ENCODE peak calls at places on chromosomes 4 and X, in four cellular contexts. E is ovary, N is heart left ventricle, J is adrenal gland. V is an unnamed sample.

GRCh38 chr4:70722199-70722791 is 531 bp downstream of the RUFY3 start:
- DNase-seq in E (peak; percentile 21), N (no peak), J (no peak), V (no peak)

GRCh38 chrX:54230440-54231148 is 47.5 kb upstream of the FAM120C start:
- DNase-seq in E (no peak), N (no peak), J (no peak), V (no peak)

GRCh38 chr4:19844436-19844835 is 407.3 kb upstream of the SLIT2 start:
- DNase-seq in E (no peak), N (peak; percentile 25), J (no peak), V (no peak)

GRCh38 chrX:154354516-154354915 is 19.9 kb downstream of the FLNA start:
- DNase-seq in E (no peak), N (no peak), J (no peak), V (no peak)

GRCh38 chrX:2507904-2508630 is 7.3 kb upstream of the DHRSX start:
- DNase-seq in E (no peak), N (no peak), J (no peak), V (peak; percentile 30)

GRCh38 chr4:53929955-53930798 is 134.2 kb downstream of the CHIC2 start:
- DNase-seq in E (peak; percentile 76), N (peak; percentile 74), J (peak; percentile 79), V (peak; percentile 56)

GRCh38 chr4:120682981-120683380 is 239.5 kb downstream of the PRDM5 start:
- DNase-seq in E (no peak), N (no peak), J (no peak), V (no peak)

GRCh38 chr4:68895561-68896198 is 55.9 kb downstream of the UGT2A3 start:
- DNase-seq in E (no peak), N (no peak), J (no peak), V (no peak)

GRCh38 chr4:152831416-152831815 is 51.7 kb downstream of the ARFIP1 start:
- DNase-seq in E (no peak), N (no peak), J (no peak), V (no peak)

GRCh38 chr4:55727746-55728145 is 91.6 kb upstream of the NMU start:
- DNase-seq in E (no peak), N (no peak), J (no peak), V (no peak)

GRCh38 chr4:46442963-46443362 is 53.0 kb upstream of the GABRA2 start:
- DNase-seq in E (no peak), N (no peak), J (no peak), V (no peak)

GRCh38 chr4:143514432-143514831 is 930 bp downstream of the SMARCA5 start:
- DNase-seq in E (peak; percentile 39), N (peak; percentile 58), J (peak; percentile 58), V (peak; percentile 43)

GRCh38 chr4:185209031-185209851 is at the start of gene SNX25:
- DNase-seq in E (peak; percentile 76), N (peak; percentile 89), J (peak; percentile 82), V (peak; percentile 94)

GRCh38 chrX:103356897-103357296 is 591 bp downstream of the TCEAL9 start:
- DNase-seq in E (peak; percentile 37), N (peak; percentile 22), J (peak; percentile 27), V (peak; percentile 32)

GRCh38 chr4:128387600-128388351 is 100.2 kb upstream of the PGRMC2 start:
- DNase-seq in E (no peak), N (no peak), J (no peak), V (no peak)

GRCh38 chr4:104942990-104943758 is 203.5 kb upstream of the TET2 start:
- DNase-seq in E (no peak), N (no peak), J (no peak), V (no peak)

GRCh38 chr4:76655566-76656479 is 220.8 kb downstream of the SHROOM3 start:
- DNase-seq in E (no peak), N (no peak), J (no peak), V (no peak)

GRCh38 chrX:13684361-13684760 is 4.6 kb upstream of the RAB9A start:
- DNase-seq in E (no peak), N (no peak), J (no peak), V (no peak)

GRCh38 chr4:127188847-127189246 is 443.9 kb upstream of the INTU start:
- DNase-seq in E (no peak), N (no peak), J (no peak), V (no peak)

GRCh38 chr4:133151681-133152329 is 2.7 kb downstream of the PCDH10 start:
- DNase-seq in E (no peak), N (peak; percentile 4), J (no peak), V (no peak)

GRCh38 chr4:159069922-159070321 is 33.0 kb upstream of the RAPGEF2 start:
- DNase-seq in E (no peak), N (no peak), J (no peak), V (no peak)

GRCh38 chr4:186957952-186958555 is 234.4 kb upstream of the FAT1 start:
- DNase-seq in E (no peak), N (no peak), J (no peak), V (no peak)

GRCh38 chr4:15885422-15885821 is 53.1 kb downstream of the FGFBP1 start:
- DNase-seq in E (no peak), N (no peak), J (no peak), V (no peak)

GRCh38 chr4:122293374-122294365 is 85.1 kb upstream of the ADAD1 start:
- DNase-seq in E (no peak), N (no peak), J (no peak), V (no peak)

GRCh38 chr4:107600993-107601392 is 119.0 kb downstream of the PAPSS1 start:
- DNase-seq in E (no peak), N (no peak), J (no peak), V (no peak)

GRCh38 chr4:41120297-41121217 is 93.8 kb downstream of the APBB2 start:
- DNase-seq in E (peak; percentile 92), N (peak; percentile 39), J (peak; percentile 71), V (peak; percentile 88)

GRCh38 chrX:110316351-110317078 is 1.4 kb downstream of the AMMECR1 start:
- DNase-seq in E (no peak), N (no peak), J (no peak), V (no peak)

GRCh38 chr4:87239821-87240220 is 19.4 kb upstream of the KLHL8 start:
- DNase-seq in E (no peak), N (no peak), J (no peak), V (no peak)

GRCh38 chrX:40104649-40105015 is 6.9 kb upstream of the BCOR start:
- DNase-seq in E (peak; percentile 44), N (peak; percentile 43), J (peak; percentile 78), V (peak; percentile 84)

GRCh38 chr4:2330119-2331042 is 68.5 kb upstream of the MXD4 start:
- DNase-seq in E (no peak), N (no peak), J (peak; percentile 60), V (no peak)

GRCh38 chrX:49072712-49073095 is 1.1 kb downstream of the PRAF2 start:
- DNase-seq in E (no peak), N (no peak), J (no peak), V (no peak)

GRCh38 chrX:49070988-49071387 is 2.8 kb downstream of the PRAF2 start:
- DNase-seq in E (no peak), N (no peak), J (no peak), V (no peak)

GRCh38 chrX:49075347-49075746 is 1.5 kb upstream of the PRAF2 start:
- DNase-seq in E (no peak), N (no peak), J (no peak), V (no peak)

GRCh38 chrX:49071877-49072711 is 1.7 kb downstream of the PRAF2 start:
- DNase-seq in E (peak; percentile 79), N (peak; percentile 74), J (peak; percentile 84), V (no peak)

DNA sequence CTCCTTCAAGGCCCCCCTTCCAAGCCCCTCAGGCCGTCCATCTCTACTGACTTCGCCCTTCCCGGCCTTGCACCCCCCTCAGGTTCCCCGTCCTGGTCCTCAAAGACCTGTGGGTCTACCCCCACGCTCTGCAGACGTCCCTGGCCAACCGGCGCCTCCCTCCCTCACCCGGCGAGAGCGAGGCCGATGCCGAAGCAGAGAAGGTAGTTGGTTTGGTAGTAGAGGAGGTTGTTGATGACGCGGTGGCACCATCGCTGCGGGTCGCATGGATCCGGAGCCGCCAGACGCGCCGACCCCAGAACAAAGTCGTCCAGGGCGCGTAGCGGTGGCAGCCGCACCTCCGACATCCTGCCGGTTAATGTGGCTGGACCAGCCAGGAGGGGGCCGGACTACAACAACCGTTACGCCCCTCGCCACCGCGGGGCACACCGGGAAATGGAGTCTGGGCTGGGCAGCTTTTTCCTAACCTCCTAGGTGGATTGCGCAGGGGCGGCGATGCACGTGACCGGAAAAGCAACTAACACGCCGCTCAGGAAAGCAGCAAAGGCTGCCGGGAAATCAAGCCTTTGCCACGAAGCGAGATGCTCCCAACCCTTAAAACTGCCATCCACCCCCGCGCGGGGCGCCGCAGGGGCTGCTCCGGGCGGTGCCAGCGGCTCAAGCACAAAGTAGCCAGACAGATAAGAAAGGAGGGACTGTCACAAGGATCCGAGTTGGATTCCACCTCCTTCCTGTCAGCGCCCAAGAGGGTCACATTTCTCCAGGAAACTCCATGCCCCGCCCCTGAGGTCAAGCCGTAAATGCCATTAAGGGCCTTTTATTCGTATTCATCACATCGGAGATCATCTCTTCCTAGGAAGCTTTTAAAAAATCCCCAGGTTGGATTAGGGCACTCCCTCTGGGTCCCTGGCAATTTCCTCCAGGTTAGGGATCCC is at the start of gene PRAF2:
- DNase-seq in E (peak; percentile 89), N (peak; percentile 92), J (peak; percentile 94), V (peak; percentile 95)
- TF ChIP-seq POLR2A in E (no peak), N (peak; percentile 71), J (peak; percentile 47), V (peak; percentile 55)

DNA sequence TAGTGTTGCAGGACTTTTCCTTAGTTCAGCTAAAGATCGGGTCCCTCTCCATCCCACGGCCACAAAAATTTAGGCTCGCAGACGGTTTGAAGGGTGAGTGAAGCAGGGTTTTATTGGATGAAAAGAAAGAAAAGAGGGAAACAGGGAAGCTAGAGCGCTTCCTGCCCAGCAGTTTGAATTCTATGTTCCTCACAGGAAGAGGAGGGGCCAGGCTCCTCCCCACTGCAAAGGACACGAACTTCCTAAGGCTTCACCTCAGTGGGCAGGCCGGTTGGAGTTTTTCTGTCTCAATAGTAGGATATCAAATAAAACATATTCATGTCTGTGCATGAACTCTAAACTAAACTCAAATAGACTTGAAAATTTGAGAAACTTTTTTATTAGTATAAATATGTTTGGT is 27.4 kb downstream of the DAPP1 start:
- DNase-seq in E (no peak), N (no peak), J (no peak), V (no peak)
- TF ChIP-seq POLR2A in E (no peak), N (no peak), J (no peak), V (no peak)

DNA sequence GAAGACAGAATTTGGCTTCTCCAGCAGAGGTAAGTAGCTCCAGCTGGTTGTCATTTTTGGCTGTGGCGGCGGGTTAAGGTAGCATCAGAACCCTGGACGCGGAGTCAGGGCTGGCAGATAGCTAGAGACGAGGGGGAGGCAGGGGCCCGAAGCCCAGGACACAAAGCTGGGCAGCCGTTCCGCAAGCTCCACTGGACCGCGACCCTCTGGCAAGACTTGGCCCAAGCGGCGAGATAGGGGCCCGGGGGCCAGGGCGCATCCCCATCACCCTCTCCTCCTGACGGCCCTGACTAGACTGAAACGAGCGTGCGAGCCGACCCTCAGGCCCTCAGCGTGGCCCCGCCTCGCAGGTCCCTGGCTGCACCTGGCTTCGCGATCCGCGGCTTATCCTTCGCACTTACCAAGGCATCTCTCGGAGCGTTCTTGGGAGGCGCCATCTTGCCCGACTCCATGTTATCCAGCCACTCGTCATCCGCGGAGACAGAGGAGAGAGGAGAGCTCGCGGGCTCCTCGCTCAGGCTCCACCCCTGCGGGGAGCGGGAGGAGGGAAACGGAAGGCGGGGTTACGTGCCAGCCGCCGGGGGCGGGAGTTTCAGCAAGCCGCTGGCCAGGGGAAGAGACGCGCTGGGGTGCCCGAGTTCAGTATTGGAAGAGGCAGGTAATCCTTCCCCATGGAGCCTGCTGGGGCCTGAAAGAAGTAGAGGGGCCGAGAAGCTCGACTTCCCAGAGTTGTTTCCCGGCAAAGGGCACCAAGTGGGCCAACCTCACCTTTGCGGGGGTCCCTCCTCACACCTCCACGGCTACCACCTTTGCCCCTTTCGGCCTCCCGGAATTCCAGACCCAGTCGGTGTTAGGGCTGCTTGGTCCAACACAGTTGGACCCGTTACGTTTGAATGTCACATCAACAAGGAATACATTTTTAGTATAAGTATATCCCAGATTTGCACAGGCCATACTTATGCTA is at the start of gene TAF9B:
- DNase-seq in E (peak; percentile 79), N (peak; percentile 83), J (peak; percentile 88), V (peak; percentile 86)
- TF ChIP-seq POLR2A in E (peak; percentile 47), N (peak; percentile 48), J (no peak), V (peak; percentile 45)

GRCh38 chr4:26609868-26610267 is 26.0 kb downstream of the TBC1D19 start:
- DNase-seq in E (no peak), N (no peak), J (no peak), V (no peak)
- TF ChIP-seq POLR2A in E (no peak), N (no peak), J (no peak), V (no peak)

V was measured in right lobe of liver.